ENCODE peak calls at places on chromosome 19, in ten cellular contexts. D is activated CD8-positive, alpha-beta memory T cell treated with anti-CD3 and anti-CD28 coated beads, Interleukin-2, amount 10 ng/mL, durations not matched to agents 7 days and 5 days; U is left colon; M is stimulated activated memory B cell treated with anti-CD40 and anti-IgM and Interleukin-4, amounts not matched to agents 10 μg/mL and 1 μg/mL and 100 μg/mL, for 72 hours; S is effector memory CD8-positive, alpha-beta T cell; Y is activated naive CD8-positive, alpha-beta T cell treated with anti-CD3 and anti-CD28 coated beads, Interleukin-2, amount 10 ng/mL, durations not matched to agents 7 days and 5 days; K is CD8-positive, alpha-beta T cell; Q is right cardiac atrium; H is activated T-cell treated with anti-CD3 and anti-CD28 coated beads, Interleukin-2, amount 50 U/mL, for 72 hours; P is Panc1. X is an unnamed sample.

GRCh38 chr19:7691497-7691896 is 10.4 kb downstream of the FCER2 start:
- ATAC-seq in D (no peak), K (peak), Q (no peak), P (no peak), M (no peak), Y (no peak), U (no peak), H (peak), S (peak), X (no peak)

GRCh38 chr19:29679598-29680210 is 14.4 kb downstream of the PLEKHF1 start:
- ATAC-seq in M (no peak), S (no peak), K (no peak), H (no peak), Q (no peak), P (no peak), D (no peak), U (no peak), Y (no peak), X (no peak)

GRCh38 chr19:10946964-10947657 is 13.7 kb upstream of the SMARCA4 start:
- ATAC-seq in Q (no peak), H (no peak), U (no peak), Y (no peak), K (no peak), M (no peak), P (peak), S (no peak), D (no peak), X (no peak)

GRCh38 chr19:5822181-5822844 is 17.2 kb downstream of the FUT6 start:
- ATAC-seq in U (no peak), K (no peak), S (no peak), D (no peak), P (no peak), Q (no peak), Y (no peak), M (no peak), H (no peak), X (no peak)

GRCh38 chr19:12648088-12648487 is 18.5 kb downstream of the MAN2B1 start:
- ATAC-seq in Q (peak), Y (no peak), H (no peak), M (no peak), U (peak), S (no peak), P (peak), K (no peak), D (no peak), X (no peak)

GRCh38 chr19:35013820-35014754 is 14.0 kb downstream of the GRAMD1A start:
- ATAC-seq in Y (peak), H (no peak), K (peak), P (no peak), D (peak), Q (no peak), U (no peak), M (no peak), S (peak), X (no peak)

GRCh38 chr19:1063030-1063908 is 3.7 kb upstream of the ARHGAP45 start:
- ATAC-seq in U (no peak), D (no peak), Q (no peak), S (no peak), K (peak), M (no peak), H (peak), P (no peak), Y (no peak), X (no peak)

GRCh38 chr19:31223805-31224534 is 125.3 kb downstream of the TSHZ3 start:
- ATAC-seq in D (no peak), M (no peak), Y (no peak), H (no peak), K (no peak), P (no peak), Q (no peak), U (no peak), S (no peak), X (no peak)

GRCh38 chr19:51754106-51754505 is 2.4 kb upstream of the FPR1 start:
- ATAC-seq in Y (no peak), M (no peak), Q (peak), P (no peak), U (no peak), S (no peak), D (no peak), H (no peak), K (no peak), X (no peak)

GRCh38 chr19:18603255-18603957 is 3.2 kb downstream of the CRLF1 start:
- ATAC-seq in D (peak), Q (peak), P (peak), U (no peak), K (peak), Y (peak), M (no peak), S (peak), H (peak), X (no peak)

GRCh38 chr19:2561221-2561620 is 85.3 kb downstream of the GADD45B start:
- ATAC-seq in M (no peak), S (no peak), Y (no peak), H (no peak), P (no peak), Q (peak), U (no peak), D (no peak), K (no peak), X (peak)

GRCh38 chr19:49567722-49568454 is 12.5 kb downstream of the NOSIP start:
- ATAC-seq in K (peak), P (no peak), D (peak), U (peak), H (peak), S (peak), Y (peak), Q (no peak), M (peak), X (no peak)

GRCh38 chr19:616276-616675 is 17.1 kb downstream of the POLRMT start:
- ATAC-seq in Y (no peak), H (no peak), M (no peak), P (no peak), S (no peak), D (no peak), U (peak), K (no peak), Q (no peak), X (no peak)

GRCh38 chr19:34589730-34590129 is 87.2 kb downstream of the SCGB2B2 start:
- ATAC-seq in K (no peak), M (no peak), Y (no peak), Q (no peak), S (no peak), H (no peak), U (peak), P (no peak), D (no peak), X (no peak)

GRCh38 chr19:14135985-14136508 is 342 bp downstream of the ASF1B start:
- ATAC-seq in K (no peak), Y (peak), S (no peak), H (no peak), Q (no peak), P (no peak), M (no peak), D (no peak), U (no peak), X (no peak)

GRCh38 chr19:32692727-32693061 is 1.1 kb downstream of the NUDT19 start:
- ATAC-seq in P (peak), D (peak), S (peak), Y (no peak), K (peak), Q (no peak), H (no peak), M (no peak), U (peak), X (peak)

GRCh38 chr19:14081797-14082674 is 3.5 kb downstream of the C19orf67 start:
- ATAC-seq in Q (no peak), H (no peak), Y (no peak), K (no peak), P (peak), D (no peak), M (peak), U (peak), S (peak), X (peak)

GRCh38 chr19:40650749-40651305 is 39.6 kb downstream of the NUMBL start:
- ATAC-seq in P (no peak), Q (peak), K (no peak), D (no peak), Y (no peak), S (no peak), H (no peak), M (no peak), U (no peak), X (no peak)

GRCh38 chr19:21317821-21318220 is 11.4 kb downstream of the ZNF708 start:
- ATAC-seq in P (no peak), K (no peak), Q (peak), D (no peak), S (no peak), Y (no peak), M (no peak), H (no peak), U (no peak), X (no peak)

GRCh38 chr19:20968092-20968491 is 45.0 kb downstream of the ZNF85 start:
- ATAC-seq in P (no peak), H (peak), S (no peak), U (no peak), Q (no peak), D (no peak), M (no peak), Y (no peak), K (no peak), X (peak)

GRCh38 chr19:21912654-21913053 is 76.7 kb upstream of the ZNF43 start:
- ATAC-seq in U (no peak), M (no peak), D (no peak), Q (no peak), S (no peak), P (no peak), H (no peak), K (no peak), Y (no peak), X (no peak)

GRCh38 chr19:497476-497860 is 1.2 kb downstream of the MADCAM1 start:
- ATAC-seq in S (no peak), K (no peak), Y (no peak), P (no peak), Q (no peak), M (peak), U (no peak), D (no peak), H (peak), X (no peak)

GRCh38 chr19:12202250-12202649 is 39.4 kb downstream of the ZNF136 start:
- ATAC-seq in Q (no peak), K (peak), D (peak), S (no peak), H (peak), M (peak), Y (peak), U (peak), P (no peak), X (no peak)

GRCh38 chr19:39052243-39052746 is 19.9 kb upstream of the FBXO27 start:
- ATAC-seq in U (peak), K (no peak), D (peak), P (peak), H (peak), S (peak), Y (peak), M (peak), Q (peak), X (peak)

GRCh38 chr19:18427752-18428131 is 8.5 kb downstream of the SSBP4 start:
- ATAC-seq in Q (no peak), S (no peak), M (no peak), H (no peak), K (no peak), Y (no peak), U (no peak), D (no peak), P (no peak), X (no peak)

GRCh38 chr19:2775556-2776430 is 7.3 kb downstream of the SGTA start:
- ATAC-seq in K (peak), H (peak), D (peak), P (peak), S (peak), Q (peak), M (peak), Y (peak), U (peak), X (no peak)

GRCh38 chr19:51354742-51355148 is 11.4 kb downstream of the ETFB start:
- ATAC-seq in K (peak), Y (peak), P (no peak), Q (no peak), M (no peak), D (peak), U (no peak), H (peak), S (no peak), X (no peak)

GRCh38 chr19:1232231-1232637 is 5.6 kb downstream of the CBARP start:
- ATAC-seq in P (peak), D (no peak), M (no peak), K (no peak), Y (no peak), Q (no peak), H (peak), U (peak), S (no peak), X (peak)

GRCh38 chr19:51600940-51601575 is 29.1 kb downstream of the SIGLEC5 start:
- ATAC-seq in M (peak), Q (peak), P (no peak), D (peak), H (peak), K (peak), Y (peak), U (no peak), S (peak), X (peak)

GRCh38 chr19:7560271-7560670 is 24.8 kb downstream of the PNPLA6 start:
- ATAC-seq in U (no peak), Q (no peak), H (no peak), Y (no peak), D (no peak), M (no peak), P (no peak), K (no peak), S (no peak), X (no peak)

X was measured in esophagus mucosa.